ENCODE peak calls at places on chromosome 12, in eight cellular contexts. L is adrenal gland; V is hepatic stellate cell; K is CD8-positive, alpha-beta T cell; Z is lung; W is activated naive CD8-positive, alpha-beta T cell treated with anti-CD3 and anti-CD28 coated beads, Interleukin-2, amount 50 U/mL, for 16 hours; G is caudate nucleus; J is CMK. P is an unnamed sample.

GRCh38 chr12:98388126-98388525 is 127.3 kb upstream of the TMPO start:
- DNase-seq in L (no peak), V (no peak), K (no peak), Z (no peak), W (no peak), G (no peak), J (no peak), P (no peak)

GRCh38 chr12:44509471-44509870 is 366.6 kb downstream of the NELL2 start:
- DNase-seq in L (no peak), V (no peak), K (no peak), Z (no peak), W (no peak), G (no peak), J (no peak), P (no peak)

GRCh38 chr12:95593266-95593871 is 42.1 kb upstream of the USP44 start:
- DNase-seq in L (no peak), V (no peak), K (no peak), Z (no peak), W (no peak), G (no peak), J (no peak), P (no peak)

GRCh38 chr12:46164186-46164585 is 104.7 kb downstream of the SLC38A1 start:
- DNase-seq in L (no peak), V (no peak), K (no peak), Z (no peak), W (no peak), G (no peak), J (no peak), P (no peak)

GRCh38 chr12:49783917-49784676 is 42.7 kb downstream of the TMBIM6 start:
- DNase-seq in L (no peak), V (no peak), K (no peak), Z (no peak), W (no peak), G (no peak), J (no peak), P (no peak)

GRCh38 chr12:88401153-88401552 is 179.1 kb downstream of the KITLG start:
- DNase-seq in L (no peak), V (no peak), K (no peak), Z (no peak), W (no peak), G (no peak), J (no peak), P (no peak)

GRCh38 chr12:1993341-1993740 is 10.9 kb downstream of the DCP1B start:
- DNase-seq in L (no peak), V (peak), K (no peak), Z (no peak), W (no peak), G (no peak), J (no peak), P (no peak)

GRCh38 chr12:109197327-109197726 is 80.9 kb downstream of the ACACB start:
- DNase-seq in L (no peak), V (no peak), K (no peak), Z (no peak), W (no peak), G (no peak), J (no peak), P (no peak)

GRCh38 chr12:56346663-56347062 is 8.0 kb downstream of the IL23A start:
- DNase-seq in L (no peak), V (no peak), K (no peak), Z (no peak), W (no peak), G (no peak), J (no peak), P (no peak)

GRCh38 chr12:2689879-2690278 is 104.9 kb upstream of the FKBP4 start:
- DNase-seq in L (no peak), V (no peak), K (no peak), Z (peak), W (no peak), G (no peak), J (no peak), P (no peak)

GRCh38 chr12:2768224-2768961 is 26.4 kb upstream of the FKBP4 start:
- DNase-seq in L (no peak), V (no peak), K (no peak), Z (no peak), W (no peak), G (no peak), J (no peak), P (no peak)

GRCh38 chr12:120536064-120536791 is 2.1 kb downstream of the RNF10 start:
- DNase-seq in L (no peak), V (no peak), K (peak), Z (no peak), W (no peak), G (no peak), J (no peak), P (peak)

GRCh38 chr12:91037301-91037700 is 20.5 kb downstream of the KERA start:
- DNase-seq in L (no peak), V (no peak), K (no peak), Z (no peak), W (no peak), G (no peak), J (no peak), P (no peak)

GRCh38 chr12:58774008-58774407 is 146.3 kb downstream of the LRIG3 start:
- DNase-seq in L (no peak), V (no peak), K (no peak), Z (no peak), W (no peak), G (no peak), J (no peak), P (no peak)

GRCh38 chr12:33116284-33116683 is 219.7 kb upstream of the PKP2 start:
- DNase-seq in L (no peak), V (no peak), K (no peak), Z (no peak), W (no peak), G (no peak), J (no peak), P (no peak)

GRCh38 chr12:125193798-125194562 is 128.7 kb downstream of the AACS start:
- DNase-seq in L (no peak), V (no peak), K (no peak), Z (no peak), W (no peak), G (no peak), J (no peak), P (no peak)

P was measured in CD4-positive, alpha-beta memory T cell.